ENCODE peak calls at places on chromosome X, in five cellular contexts. D is stimulated activated CD8-positive, alpha-beta memory T cell treated with anti-CD3 and anti-CD28 coated beads, Interleukin-12 subunit alpha, Interleukin-12 subunit beta, amount 100 ng/mL, for 4 hours; U is stimulated activated CD4-positive, alpha-beta T cell treated with anti-CD3 and anti-CD28 coated beads, TNF-alpha, amount 100 ng/mL, for 24 hours; X is ELR; J is occipital lobe. K is an unnamed sample.

GRCh38 chrX:119482497-119483480 is 14.5 kb downstream of the SLC25A5 start:
- DNase-seq in X (peak; percentile 64), D (peak; percentile 44), J (peak; percentile 4), U (peak; percentile 33), K (no peak)

GRCh38 chrX:38595801-38596200 is 34.5 kb downstream of the TSPAN7 start:
- DNase-seq in D (no peak), U (no peak), X (no peak), J (no peak), K (no peak)

GRCh38 chrX:21926527-21927278 is 13.8 kb upstream of the SMS start:
- DNase-seq in X (peak; percentile 97), U (no peak), D (no peak), J (no peak), K (no peak)

GRCh38 chrX:82748901-82749505 is 759.1 kb upstream of the POU3F4 start:
- DNase-seq in X (no peak), U (no peak), J (no peak), D (no peak), K (no peak)

GRCh38 chrX:44241551-44241950 is 101.9 kb downstream of the EFHC2 start:
- DNase-seq in X (no peak), J (no peak), D (no peak), U (no peak), K (peak; percentile 33)

GRCh38 chrX:123339201-123339905 is 155.3 kb downstream of the GRIA3 start:
- DNase-seq in X (peak; percentile 1), U (no peak), J (no peak), D (no peak), K (no peak)

GRCh38 chrX:19382500-19383145 is 38.9 kb downstream of the PDHA1 start:
- DNase-seq in J (no peak), U (peak; percentile 11), D (no peak), X (peak; percentile 50), K (no peak)

GRCh38 chrX:76802698-76803097 is 375.2 kb downstream of the MAGEE1 start:
- DNase-seq in D (no peak), U (no peak), J (no peak), X (peak; percentile 12), K (no peak)

GRCh38 chrX:134760671-134761070 is 102.4 kb upstream of the PLAC1 start:
- DNase-seq in X (no peak), D (no peak), J (no peak), U (no peak), K (no peak)

GRCh38 chrX:103626855-103627254 is 1.9 kb upstream of the TCEAL1 start:
- DNase-seq in X (peak; percentile 79), U (no peak), J (no peak), D (no peak), K (no peak)

GRCh38 chrX:2500091-2500680 is 590 bp downstream of the DHRSX start:
- DNase-seq in X (peak; percentile 79), U (no peak), J (no peak), D (peak; percentile 8), K (no peak)

GRCh38 chrX:115177941-115178340 is 11.3 kb upstream of the RBMXL3 start:
- DNase-seq in J (no peak), U (no peak), X (peak; percentile 16), D (no peak), K (no peak)

GRCh38 chrX:107894038-107894437 is 68.4 kb downstream of the MID2 start:
- DNase-seq in U (no peak), X (peak; percentile 55), J (no peak), D (no peak), K (no peak)

GRCh38 chrX:39427492-39428289 is 626.4 kb downstream of the MID1IP1 start:
- DNase-seq in X (peak; percentile 18), U (no peak), J (no peak), D (no peak), K (no peak)

GRCh38 chrX:12423346-12423745 is 285.1 kb downstream of the FRMPD4 start:
- DNase-seq in U (no peak), J (no peak), D (no peak), X (no peak), K (no peak)

GRCh38 chrX:153063315-153063714 is 7.0 kb downstream of the PNMA3 start:
- DNase-seq in X (no peak), U (no peak), J (no peak), D (no peak), K (no peak)

GRCh38 chrX:115582871-115583729 is 22.1 kb downstream of the PLS3 start:
- DNase-seq in J (no peak), D (no peak), X (peak; percentile 66), U (no peak), K (no peak)

GRCh38 chrX:71228063-71228642 is 5.1 kb downstream of the GJB1 start:
- DNase-seq in D (no peak), U (no peak), X (no peak), J (no peak), K (no peak)

GRCh38 chrX:54825716-54826428 is 18.3 kb downstream of the MAGED2 start:
- DNase-seq in U (no peak), X (peak; percentile 5), D (no peak), J (no peak), K (no peak)

GRCh38 chrX:132957211-132958085 is 981 bp downstream of the HS6ST2 start:
- DNase-seq in X (no peak), D (no peak), J (no peak), U (no peak), K (peak; percentile 54)

K was measured in dorsolateral prefrontal cortex.